ENCODE peak calls at places on chromosome 18, in five cellular contexts. X is HAP-1, O is neural progenitor cell, M is BJ, U is C1 segment of cervical spinal cord. L is an unnamed sample.

GRCh38 chr18:68299906-68300305 is 415.0 kb downstream of the TMX3 start:
- DNase-seq in O (no peak), U (no peak), M (no peak), X (no peak), L (no peak)

GRCh38 chr18:57043241-57043640 is 103.6 kb upstream of the BOD1L2 start:
- DNase-seq in O (no peak), U (no peak), X (no peak), M (no peak), L (no peak)

GRCh38 chr18:74722237-74722636 is 124.6 kb downstream of the ZNF407 start:
- DNase-seq in M (no peak), U (no peak), X (no peak), O (no peak), L (no peak)

GRCh38 chr18:71374294-71374693 is 1085.4 kb downstream of the SOCS6 start:
- DNase-seq in U (no peak), M (no peak), X (no peak), O (peak; percentile 57), L (no peak)

GRCh38 chr18:21230436-21230835 is 11.6 kb upstream of the GREB1L start:
- DNase-seq in O (no peak), X (no peak), M (no peak), U (no peak), L (no peak)

GRCh38 chr18:48797841-48798255 is 152.9 kb downstream of the SMAD7 start:
- DNase-seq in X (no peak), O (no peak), M (no peak), U (no peak), L (no peak)

GRCh38 chr18:79385326-79385725 is 10.4 kb upstream of the NFATC1 start:
- DNase-seq in X (no peak), M (no peak), U (no peak), O (no peak), L (no peak)

GRCh38 chr18:61323951-61324350 is 9.3 kb upstream of the CDH20 start:
- DNase-seq in U (no peak), M (no peak), X (no peak), O (no peak), L (no peak)

GRCh38 chr18:31720867-31721266 is 36.5 kb upstream of the B4GALT6 start:
- DNase-seq in U (no peak), X (no peak), O (no peak), M (no peak), L (no peak)